ENCODE peak calls at places on chromosome 18, in seven cellular contexts. Z, O, E, H, A, C and G are unnamed samples.

GRCh38 chr18:37426536-37427080 is 139.0 kb downstream of the CELF4 start:
- DNase-seq in Z (no peak), O (no peak), E (no peak), H (no peak), A (no peak), C (no peak), G (no peak)

GRCh38 chr18:69557246-69557781 is 156.6 kb downstream of the DOK6 start:
- DNase-seq in Z (no peak), O (no peak), E (no peak), H (no peak), A (no peak), C (no peak), G (no peak)

GRCh38 chr18:47323158-47323557 is 71.7 kb upstream of the SKOR2 start:
- DNase-seq in Z (no peak), O (no peak), E (no peak), H (peak), A (peak), C (no peak), G (no peak)

GRCh38 chr18:54675076-54675475 is 84.0 kb downstream of the DYNAP start:
- DNase-seq in Z (no peak), O (no peak), E (no peak), H (peak), A (no peak), C (no peak), G (no peak)

GRCh38 chr18:58520964-58521363 is 107.9 kb downstream of the ALPK2 start:
- DNase-seq in Z (no peak), O (no peak), E (no peak), H (peak), A (no peak), C (no peak), G (no peak)

GRCh38 chr18:13296868-13297574 is 78.5 kb downstream of the LDLRAD4 start:
- DNase-seq in Z (no peak), O (no peak), E (no peak), H (no peak), A (no peak), C (no peak), G (no peak)

GRCh38 chr18:63317982-63318881 is 1.3 kb downstream of the BCL2 start:
- DNase-seq in Z (no peak), O (peak), E (no peak), H (no peak), A (no peak), C (peak), G (peak)

GRCh38 chr18:37222383-37223378 is 342.9 kb downstream of the CELF4 start:
- DNase-seq in Z (no peak), O (no peak), E (no peak), H (no peak), A (no peak), C (no peak), G (no peak)

GRCh38 chr18:62863629-62864028 is 148.3 kb downstream of the PHLPP1 start:
- DNase-seq in Z (no peak), O (no peak), E (no peak), H (peak), A (peak), C (no peak), G (no peak)

GRCh38 chr18:4908239-4908638 is 288.8 kb downstream of the AKAIN1 start:
- DNase-seq in Z (no peak), O (no peak), E (no peak), H (no peak), A (no peak), C (no peak), G (no peak)

GRCh38 chr18:80034068-80034851 is at the start of gene RBFA:
- DNase-seq in Z (peak), O (peak), E (peak), H (peak), A (peak), C (peak), G (peak)

GRCh38 chr18:54684786-54685185 is 93.7 kb downstream of the DYNAP start:
- DNase-seq in Z (no peak), O (no peak), E (no peak), H (peak), A (no peak), C (no peak), G (no peak)

GRCh38 chr18:55013685-55014084 is 54.4 kb upstream of the CCDC68 start:
- DNase-seq in Z (no peak), O (no peak), E (no peak), H (no peak), A (no peak), C (no peak), G (no peak)

GRCh38 chr18:3321133-3321812 is 59.3 kb downstream of the MYL12B start:
- DNase-seq in Z (peak), O (no peak), E (peak), H (peak), A (peak), C (no peak), G (no peak)

GRCh38 chr18:32760391-32760790 is 12.4 kb downstream of the KLHL14 start:
- DNase-seq in Z (no peak), O (no peak), E (peak), H (no peak), A (no peak), C (no peak), G (no peak)

GRCh38 chr18:78102135-78102534 is 852.5 kb downstream of the GALR1 start:
- DNase-seq in Z (no peak), O (no peak), E (no peak), H (no peak), A (no peak), C (no peak), G (no peak)

GRCh38 chr18:36302676-36303075 is 5.2 kb downstream of the FHOD3 start:
- DNase-seq in Z (no peak), O (no peak), E (no peak), H (peak), A (no peak), C (no peak), G (no peak)

GRCh38 chr18:63823516-63824219 is 48.5 kb downstream of the SERPINB7 start:
- DNase-seq in Z (no peak), O (no peak), E (peak), H (peak), A (no peak), C (no peak), G (no peak)

GRCh38 chr18:77014538-77014937 is 118.0 kb downstream of the MBP start:
- DNase-seq in Z (no peak), O (no peak), E (no peak), H (no peak), A (no peak), C (peak), G (no peak)

GRCh38 chr18:31199190-31199769 is 36.6 kb upstream of the DSC1 start:
- DNase-seq in Z (no peak), O (no peak), E (no peak), H (no peak), A (no peak), C (no peak), G (no peak)

GRCh38 chr18:58103339-58103930 is 59.4 kb downstream of the NEDD4L start:
- DNase-seq in Z (no peak), O (no peak), E (no peak), H (peak), A (no peak), C (no peak), G (no peak)

GRCh38 chr18:60984496-60984895 is 348.7 kb upstream of the CDH20 start:
- DNase-seq in Z (no peak), O (no peak), E (no peak), H (peak), A (peak), C (no peak), G (no peak)

GRCh38 chr18:62721837-62722795 is 6.8 kb downstream of the PHLPP1 start:
- DNase-seq in Z (no peak), O (no peak), E (no peak), H (no peak), A (no peak), C (no peak), G (no peak)

GRCh38 chr18:65527879-65528633 is 222.8 kb upstream of the CDH7 start:
- DNase-seq in Z (no peak), O (no peak), E (no peak), H (no peak), A (no peak), C (no peak), G (no peak)

GRCh38 chr18:68693091-68693815 is 21.7 kb downstream of the TMX3 start:
- DNase-seq in Z (no peak), O (no peak), E (no peak), H (no peak), A (no peak), C (no peak), G (no peak)

GRCh38 chr18:57437433-57437781 is 2.2 kb downstream of the ONECUT2 start:
- DNase-seq in Z (no peak), O (no peak), E (no peak), H (no peak), A (no peak), C (no peak), G (no peak)

GRCh38 chr18:54205951-54206350 is 18.5 kb downstream of the MBD2 start:
- DNase-seq in Z (no peak), O (no peak), E (no peak), H (peak), A (no peak), C (no peak), G (no peak)

GRCh38 chr18:59662008-59662701 is 35.1 kb downstream of the CCBE1 start:
- DNase-seq in Z (peak), O (no peak), E (no peak), H (peak), A (no peak), C (no peak), G (no peak)

GRCh38 chr18:4870177-4870773 is 326.8 kb downstream of the AKAIN1 start:
- DNase-seq in Z (no peak), O (no peak), E (no peak), H (peak), A (no peak), C (no peak), G (no peak)

GRCh38 chr18:74963820-74964446 is 245.0 kb downstream of the PTGR3 start:
- DNase-seq in Z (peak), O (peak), E (peak), H (peak), A (no peak), C (no peak), G (no peak)

GRCh38 chr18:69947361-69948106 is at the start of gene CD226:
- DNase-seq in Z (no peak), O (no peak), E (no peak), H (no peak), A (no peak), C (no peak), G (no peak)

GRCh38 chr18:12282436-12283039 is 25.5 kb upstream of the TUBB6 start:
- DNase-seq in Z (peak), O (no peak), E (no peak), H (peak), A (peak), C (no peak), G (no peak)

DNA sequence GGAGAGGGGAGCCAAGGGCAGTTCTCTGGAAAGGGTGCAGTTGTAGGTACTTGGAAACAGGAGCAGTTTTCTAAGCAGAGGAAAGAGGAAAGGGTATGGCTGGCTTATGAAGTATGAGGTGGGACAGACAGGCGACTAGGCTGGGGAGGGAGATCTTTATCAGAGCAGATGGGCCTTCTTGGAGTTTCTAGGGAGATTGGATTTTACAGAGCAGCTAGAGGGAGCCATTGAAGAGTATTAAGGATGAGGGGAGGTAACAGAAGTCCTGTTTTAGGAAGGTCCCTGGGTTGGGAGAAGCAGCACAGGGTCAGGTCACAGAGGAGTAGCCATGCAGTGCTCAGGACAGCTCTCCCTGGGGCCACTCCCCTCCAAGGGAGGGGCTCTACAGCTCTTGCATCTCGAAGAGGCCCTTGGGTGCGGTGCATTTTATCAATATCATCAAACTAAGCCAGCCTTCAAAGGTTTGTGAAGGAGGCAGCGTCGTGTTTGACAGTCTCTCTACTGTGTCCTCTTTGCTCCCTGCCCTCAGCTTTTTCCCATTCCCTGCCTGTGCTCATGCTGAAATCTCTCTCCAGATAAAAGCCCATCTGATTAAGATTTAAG is 154.3 kb downstream of the SETBP1 start:
- DNase-seq in Z (no peak), O (no peak), E (no peak), H (no peak), A (no peak), C (no peak), G (no peak)
- H3K4me3 ChIP-seq in Z (no peak), O (no peak), E (no peak), H (no peak), A (no peak), C (no peak), G (no peak)

DNA sequence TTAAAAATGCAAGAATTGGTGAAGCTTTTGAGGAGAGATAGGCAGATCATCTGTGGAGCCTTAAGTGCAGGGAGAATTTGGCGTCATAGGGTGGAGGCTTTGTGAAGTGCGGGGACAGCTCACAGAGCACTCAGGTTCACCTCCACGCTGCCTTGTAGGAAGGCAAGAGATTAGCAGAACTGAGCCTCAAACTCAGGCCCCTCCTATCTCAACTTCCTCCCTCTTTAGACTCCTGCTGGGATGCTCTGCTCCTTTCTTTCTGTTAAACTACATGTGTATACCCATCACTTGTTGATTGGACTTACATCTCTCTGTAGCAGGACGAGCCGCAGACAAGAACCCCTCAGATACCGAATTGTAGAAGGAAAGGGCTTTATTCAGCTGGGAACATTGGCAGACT is 422.2 kb downstream of the SETBP1 start:
- DNase-seq in Z (no peak), O (no peak), E (peak), H (no peak), A (no peak), C (no peak), G (no peak)
- H3K4me3 ChIP-seq in Z (no peak), O (no peak), E (peak), H (no peak), A (no peak), C (no peak), G (no peak)

GRCh38 chr18:48859311-48860275 is 91.2 kb downstream of the SMAD7 start:
- DNase-seq in Z (no peak), O (no peak), E (no peak), H (no peak), A (no peak), C (no peak), G (no peak)
- H3K4me3 ChIP-seq in Z (no peak), O (no peak), E (no peak), H (no peak), A (no peak), C (no peak), G (no peak)

GRCh38 chr18:41121116-41121826 is 833.8 kb upstream of the PIK3C3 start:
- DNase-seq in Z (no peak), O (no peak), E (no peak), H (peak), A (peak), C (no peak), G (no peak)
- H3K4me3 ChIP-seq in Z (peak), O (no peak), E (no peak), H (no peak), A (no peak), C (no peak), G (no peak)